ENCODE peak calls at places on chromosome 20, in nine cellular contexts. S is islet precursor cell; C is activated gamma-delta T cell treated with Interleukin-2 at 50 U/mL for 16 hours; O is ELR; W is activated T-cell treated with anti-CD3 and anti-CD28 coated beads for 1 hour; F is left cardiac atrium; H is stimulated activated CD4-positive, alpha-beta T cell treated with anti-CD3 and anti-CD28 coated beads, Interleukin-4, amount 100 ng/mL, for 4 hours; X is PC-3; B is nephron progenitor cell. D is an unnamed sample.

GRCh38 chr20:32993484-32994050 is 10.7 kb downstream of the SUN5 start:
- DNase-seq in X (no peak), W (no peak), O (no peak), S (no peak), B (no peak), F (no peak), H (no peak), C (no peak), D (no peak)

GRCh38 chr20:64167676-64168075 is 3.4 kb downstream of the MYT1 start:
- DNase-seq in F (no peak), S (no peak), B (no peak), C (no peak), O (peak), H (no peak), W (no peak), X (no peak), D (no peak)

GRCh38 chr20:20362774-20363435 is 5.0 kb upstream of the INSM1 start:
- DNase-seq in S (peak), B (peak), F (no peak), X (no peak), C (no peak), H (no peak), O (no peak), W (no peak), D (no peak)

GRCh38 chr20:14199111-14199510 is 138.3 kb downstream of the FLRT3 start:
- DNase-seq in X (no peak), W (no peak), F (no peak), C (no peak), O (no peak), B (no peak), S (no peak), H (no peak), D (no peak)

GRCh38 chr20:10802201-10802600 is 128.4 kb upstream of the JAG1 start:
- DNase-seq in O (no peak), B (no peak), W (no peak), C (no peak), S (peak), H (no peak), X (no peak), F (no peak), D (no peak)

GRCh38 chr20:46065006-46065405 is 24.8 kb downstream of the NCOA5 start:
- DNase-seq in W (no peak), F (no peak), X (no peak), B (no peak), H (no peak), S (no peak), C (no peak), O (no peak), D (no peak)

GRCh38 chr20:61297981-61298380 is 45.9 kb downstream of the CDH4 start:
- DNase-seq in O (peak), W (no peak), X (peak), H (no peak), F (no peak), C (no peak), S (no peak), B (no peak), D (peak)

GRCh38 chr20:57947421-57948176 is 237.8 kb upstream of the PMEPA1 start:
- DNase-seq in O (no peak), H (no peak), X (no peak), B (no peak), W (no peak), F (no peak), C (no peak), S (no peak), D (no peak)

GRCh38 chr20:32674362-32674789 is 635 bp upstream of the C20orf203 start:
- DNase-seq in S (no peak), X (peak), F (no peak), C (peak), O (peak), W (peak), H (peak), B (peak), D (no peak)

GRCh38 chr20:13119583-13119982 is 101.5 kb upstream of the ISM1 start:
- DNase-seq in O (peak), X (peak), S (peak), B (peak), W (peak), F (no peak), H (peak), C (peak), D (peak)

GRCh38 chr20:45899041-45899835 is 8.1 kb downstream of the CTSA start:
- DNase-seq in C (no peak), X (no peak), O (no peak), S (no peak), H (no peak), B (no peak), F (no peak), W (no peak), D (no peak)

GRCh38 chr20:59145926-59146800 is 17.5 kb upstream of the ZNF831 start:
- DNase-seq in C (peak), O (no peak), B (no peak), X (no peak), S (peak), F (no peak), H (peak), W (peak), D (no peak)

GRCh38 chr20:41308726-41309413 is 8.7 kb downstream of the ZHX3 start:
- DNase-seq in X (no peak), S (no peak), W (no peak), O (peak), C (no peak), F (no peak), B (no peak), H (no peak), D (no peak)

GRCh38 chr20:3751664-3752385 is 15.7 kb downstream of the ADISSP start:
- DNase-seq in F (peak), H (peak), W (peak), O (no peak), B (peak), X (no peak), C (no peak), S (peak), D (peak)

GRCh38 chr20:57772349-57772964 is 62.6 kb upstream of the PMEPA1 start:
- DNase-seq in H (no peak), O (peak), X (peak), C (no peak), S (peak), W (peak), F (no peak), B (no peak), D (no peak)

GRCh38 chr20:50704971-50705370 is 13.6 kb upstream of the RIPOR3 start:
- DNase-seq in F (no peak), C (no peak), H (no peak), S (no peak), W (no peak), B (no peak), X (no peak), O (peak), D (no peak)

GRCh38 chr20:64044484-64045247 is 4.8 kb downstream of the SOX18 start:
- DNase-seq in H (no peak), X (peak), W (no peak), F (peak), B (no peak), C (no peak), S (peak), O (peak), D (no peak)

GRCh38 chr20:38985603-38986170 is 23.5 kb downstream of the DHX35 start:
- DNase-seq in F (no peak), S (no peak), X (peak), O (peak), W (no peak), B (no peak), H (no peak), C (no peak), D (no peak)

D was measured in frontal cortex.